ENCODE peak calls at places on chromosomes 6 and 20, in nine cellular contexts. R is uterus; X is WTC11; G is GM13976; W is CD4-positive, alpha-beta T cell; Y is heart right ventricle; C is choroid plexus epithelial cell; Q is GM12865; D is A549. N is an unnamed sample.

GRCh38 chr6:106155219-106155830 is 69.2 kb downstream of the PRDM1 start:
- DNase-seq in W (no peak), G (no peak), D (no peak), X (no peak), R (no peak), Q (no peak), C (no peak), Y (no peak), N (no peak)

GRCh38 chr6:26401389-26401986 is 587 bp upstream of the BTN3A1 start:
- DNase-seq in R (no peak), Q (no peak), D (no peak), C (no peak), X (no peak), Y (no peak), W (no peak), G (no peak), N (no peak)

GRCh38 chr20:46222521-46223007 is 85.7 kb downstream of the CDH22 start:
- DNase-seq in Y (peak), C (peak), W (no peak), G (no peak), Q (no peak), X (peak), R (no peak), D (no peak), N (no peak)

GRCh38 chr6:2706482-2706881 is 44.2 kb downstream of the MYLK4 start:
- DNase-seq in Q (no peak), R (no peak), X (no peak), W (no peak), Y (no peak), D (no peak), G (no peak), C (no peak), N (no peak)

GRCh38 chr20:41249371-41249770 is 68.2 kb downstream of the ZHX3 start:
- DNase-seq in R (peak), Y (peak), W (no peak), C (peak), X (no peak), Q (peak), G (peak), D (no peak), N (peak)

GRCh38 chr6:166757226-166758135 is 130.4 kb upstream of the RPS6KA2 start:
- DNase-seq in C (peak), W (no peak), Y (no peak), X (no peak), R (no peak), D (no peak), Q (no peak), G (no peak), N (peak)

GRCh38 chr6:16544006-16544405 is 217.3 kb downstream of the ATXN1 start:
- DNase-seq in C (peak), D (no peak), X (no peak), W (no peak), R (peak), Q (no peak), G (no peak), Y (peak), N (no peak)

GRCh38 chr20:37936451-37936850 is 33.5 kb downstream of the VSTM2L start:
- DNase-seq in R (no peak), D (no peak), X (no peak), C (no peak), G (no peak), Y (no peak), W (no peak), Q (no peak), N (no peak)

GRCh38 chr20:46438156-46438750 is 31.8 kb upstream of the ELMO2 start:
- DNase-seq in R (no peak), G (peak), Q (peak), Y (peak), C (peak), D (peak), W (no peak), X (no peak), N (peak)

GRCh38 chr6:153096031-153096430 is 35.1 kb downstream of the RGS17 start:
- DNase-seq in D (no peak), G (no peak), Q (no peak), R (no peak), X (no peak), Y (no peak), W (no peak), C (no peak), N (no peak)

GRCh38 chr6:144835322-144835721 is 550.2 kb downstream of the UTRN start:
- DNase-seq in R (no peak), C (no peak), D (no peak), G (no peak), X (no peak), W (no peak), Q (no peak), Y (no peak), N (no peak)

GRCh38 chr6:4291453-4292403 is 156.4 kb upstream of the ECI2 start:
- DNase-seq in Y (no peak), C (peak), W (no peak), X (no peak), G (no peak), R (no peak), D (no peak), Q (no peak), N (no peak)

GRCh38 chr20:19975901-19976300 is 41.3 kb upstream of the NAA20 start:
- DNase-seq in Y (no peak), C (peak), D (peak), X (no peak), W (no peak), Q (no peak), R (no peak), G (no peak), N (peak)

GRCh38 chr20:11776687-11777086 is 141.0 kb upstream of the BTBD3 start:
- DNase-seq in Y (no peak), G (no peak), W (no peak), D (no peak), R (no peak), X (no peak), C (no peak), Q (no peak), N (no peak)

GRCh38 chr6:136534268-136534667 is 16.0 kb downstream of the MAP7 start:
- DNase-seq in G (no peak), X (no peak), Y (no peak), C (no peak), Q (no peak), D (no peak), W (no peak), R (no peak), N (no peak)

GRCh38 chr6:44564906-44565524 is 177.5 kb downstream of the CDC5L start:
- DNase-seq in Q (no peak), W (no peak), X (no peak), Y (no peak), C (no peak), G (no peak), R (no peak), D (no peak), N (no peak)

GRCh38 chr6:71406871-71407860 is 118.6 kb downstream of the OGFRL1 start:
- DNase-seq in G (no peak), R (no peak), C (peak), Y (no peak), D (no peak), Q (no peak), W (no peak), X (peak), N (no peak)

GRCh38 chr6:13923527-13924145 is 1.1 kb upstream of the RNF182 start:
- DNase-seq in X (no peak), D (peak), G (no peak), W (no peak), R (no peak), C (peak), Y (no peak), Q (no peak), N (no peak)

GRCh38 chr6:22432060-22432459 is 135.2 kb upstream of the PRL start:
- DNase-seq in Q (no peak), C (no peak), W (no peak), D (no peak), Y (no peak), X (no peak), R (no peak), G (no peak), N (no peak)

GRCh38 chr6:131130546-131130925 is 4.7 kb upstream of the AKAP7 start:
- DNase-seq in X (no peak), Y (no peak), G (no peak), W (no peak), C (no peak), Q (no peak), D (no peak), R (no peak), N (no peak)

GRCh38 chr6:119426619-119427018 is 77.1 kb upstream of the MAN1A1 start:
- DNase-seq in R (no peak), Q (no peak), G (no peak), Y (no peak), C (no peak), W (no peak), D (no peak), X (no peak), N (no peak)

GRCh38 chr20:22905667-22906066 is 129.4 kb upstream of the SSTR4 start:
- DNase-seq in C (peak), D (no peak), Q (peak), W (no peak), R (no peak), G (peak), Y (peak), X (no peak), N (no peak)

DNA sequence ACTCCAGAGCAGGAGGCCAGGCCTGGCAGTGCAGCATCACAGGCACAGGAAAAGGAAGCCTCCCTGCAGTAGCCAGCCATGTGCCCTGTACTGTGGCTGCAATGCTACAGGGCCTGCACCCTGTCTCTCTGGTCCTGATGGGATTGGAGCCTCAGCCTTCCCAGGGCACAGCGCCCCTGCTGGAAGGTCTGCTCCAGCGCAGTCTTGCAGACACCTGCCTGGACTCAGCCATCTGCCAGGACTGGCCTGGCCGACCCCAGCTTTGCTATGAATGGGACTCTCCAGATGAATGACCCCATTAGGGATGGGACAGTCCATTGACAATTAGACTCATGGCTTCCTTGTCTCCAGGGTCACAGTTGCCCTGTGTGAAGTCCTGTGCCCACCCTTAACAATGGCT is 251.6 kb downstream of the ERMARD start:
- DNase-seq in R (no peak), D (no peak), Q (no peak), X (no peak), C (no peak), Y (no peak), W (no peak), G (no peak), N (no peak)
- TF ChIP-seq CTCF in R (no peak), D (no peak), Q (peak), X (no peak), C (no peak), Y (no peak), W (no peak), G (no peak), N (no peak)

DNA sequence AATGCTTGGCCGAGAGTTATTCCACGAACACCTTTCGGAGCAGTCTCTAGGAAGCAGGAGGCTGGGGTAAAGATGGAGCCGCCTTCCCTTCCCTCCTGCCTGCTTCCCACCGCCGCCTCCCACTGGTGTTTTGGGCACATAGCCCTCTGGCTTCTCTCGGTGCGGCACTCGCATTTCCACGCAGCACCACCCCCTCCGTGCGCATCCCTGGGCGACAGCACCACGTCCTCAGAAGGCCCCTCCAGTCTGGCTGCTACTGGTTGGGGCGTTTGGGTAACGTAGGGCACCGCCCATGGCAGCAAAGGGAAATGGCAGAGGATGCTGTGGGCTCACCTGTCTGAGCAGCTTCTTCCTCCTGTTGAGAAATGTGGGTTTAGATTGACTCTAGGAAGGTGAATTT is 2.4 kb downstream of the COL20A1 start:
- DNase-seq in X (no peak), C (no peak), G (no peak), W (peak), R (no peak), Q (no peak), D (no peak), Y (no peak), N (no peak)
- TF ChIP-seq CTCF in X (no peak), C (peak), G (no peak), W (no peak), R (no peak), Q (no peak), D (peak), Y (no peak), N (peak)

DNA sequence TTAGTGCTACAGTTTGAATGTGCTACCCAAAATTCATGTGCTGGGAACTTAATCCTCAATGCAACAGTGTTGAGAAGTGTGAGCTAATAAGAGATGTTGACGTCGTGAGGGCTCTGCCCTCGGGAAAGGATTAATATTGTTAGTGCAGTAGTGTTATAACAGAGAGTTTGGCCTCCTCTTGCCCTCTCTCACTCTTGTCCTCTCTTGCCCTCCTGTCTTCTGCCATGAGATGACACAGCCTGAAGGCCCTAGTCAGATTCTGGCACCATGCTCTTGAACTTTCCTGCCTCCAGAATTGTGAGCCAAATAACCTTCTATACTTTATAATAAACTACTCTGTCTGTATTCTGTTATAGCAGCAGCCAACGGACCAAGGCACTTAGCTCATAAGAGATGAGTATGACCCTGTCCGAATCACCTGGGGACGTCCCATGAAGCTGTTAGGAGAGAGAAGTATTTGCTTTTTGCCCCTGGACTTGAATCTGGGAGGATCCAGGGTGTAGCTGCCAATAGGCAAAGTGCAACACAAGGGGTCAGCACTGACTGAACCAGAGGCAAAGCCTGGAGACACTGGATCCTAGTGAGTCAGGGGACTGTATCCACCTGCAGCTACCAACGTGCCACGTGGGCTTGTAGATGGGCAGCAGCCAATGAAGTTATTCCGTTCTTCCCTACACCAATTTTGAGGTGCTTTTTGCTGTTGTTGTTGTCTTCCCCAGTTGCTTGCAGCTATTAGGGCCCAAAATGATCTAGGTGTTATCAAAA is 233.7 kb downstream of the THBS2 start:
- DNase-seq in C (no peak), W (no peak), D (no peak), Y (no peak), X (peak), G (no peak), Q (no peak), R (no peak), N (peak)
- TF ChIP-seq CTCF in C (peak), W (no peak), D (no peak), Y (no peak), X (no peak), G (no peak), Q (peak), R (no peak), N (no peak)

GRCh38 chr20:21618697-21619421 is 86.6 kb upstream of the PAX1 start:
- DNase-seq in G (no peak), Y (no peak), X (no peak), W (no peak), C (no peak), D (no peak), R (no peak), Q (peak), N (no peak)

GRCh38 chr20:21609981-21610380 is 95.5 kb upstream of the PAX1 start:
- DNase-seq in W (no peak), Y (no peak), D (no peak), C (no peak), Q (no peak), G (no peak), X (no peak), R (no peak), N (no peak)

GRCh38 chr20:21613512-21613911 is 92.0 kb upstream of the PAX1 start:
- DNase-seq in Y (no peak), W (no peak), R (no peak), G (no peak), X (no peak), D (no peak), Q (no peak), C (no peak), N (no peak)

DNA sequence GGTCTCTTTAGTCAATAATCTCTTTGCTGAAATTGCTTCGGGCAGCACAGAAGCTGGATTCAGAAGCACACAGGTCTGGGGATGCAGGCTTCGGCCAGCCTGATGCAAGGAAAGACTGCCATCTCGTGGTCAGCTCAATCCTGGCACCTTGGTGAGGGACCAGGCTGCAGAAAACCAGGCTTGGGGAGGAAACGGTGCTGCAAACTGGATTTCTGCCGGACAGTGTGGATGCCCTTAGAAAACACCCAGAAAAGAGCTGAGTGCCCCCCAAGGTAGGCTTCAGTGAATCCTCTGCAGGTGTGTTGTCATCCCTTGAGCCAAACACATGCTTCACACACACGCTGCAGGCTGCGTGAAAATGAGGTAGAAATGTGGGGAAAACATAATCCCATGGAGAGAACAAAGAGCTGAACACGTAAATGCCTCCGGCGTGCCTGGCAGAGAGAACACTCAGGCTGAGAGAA is 89.8 kb upstream of the PAX1 start:
- DNase-seq in R (no peak), X (peak), D (peak), G (peak), C (peak), Q (peak), W (peak), Y (peak), N (peak)
- TF ChIP-seq CTCF in R (peak), X (peak), D (peak), G (peak), C (peak), Q (peak), W (peak), Y (peak), N (peak)

DNA sequence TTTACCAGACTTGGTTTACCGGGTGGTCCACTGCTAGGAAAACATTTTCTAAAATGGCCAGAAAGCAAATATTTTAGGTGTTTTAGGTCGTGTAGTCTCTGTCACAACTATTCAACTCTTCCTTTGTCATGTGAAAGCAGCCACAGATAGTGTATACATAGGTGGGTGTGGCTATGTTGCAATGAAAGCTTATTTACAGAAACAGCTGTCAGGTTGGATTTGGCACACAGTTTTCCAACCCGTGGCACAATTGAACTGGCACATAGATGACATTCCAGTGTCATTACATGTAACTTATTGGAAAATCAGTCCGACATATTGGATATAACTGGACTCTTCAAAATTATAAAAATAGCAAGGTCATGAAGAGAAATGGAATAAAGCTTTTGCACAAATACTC is 68.9 kb upstream of the KCNQ5 start:
- DNase-seq in Y (no peak), W (no peak), G (no peak), D (no peak), X (no peak), C (peak), R (no peak), Q (no peak), N (peak)
- TF ChIP-seq CTCF in Y (no peak), W (no peak), G (no peak), D (no peak), X (no peak), C (no peak), R (no peak), Q (no peak), N (no peak)

DNA sequence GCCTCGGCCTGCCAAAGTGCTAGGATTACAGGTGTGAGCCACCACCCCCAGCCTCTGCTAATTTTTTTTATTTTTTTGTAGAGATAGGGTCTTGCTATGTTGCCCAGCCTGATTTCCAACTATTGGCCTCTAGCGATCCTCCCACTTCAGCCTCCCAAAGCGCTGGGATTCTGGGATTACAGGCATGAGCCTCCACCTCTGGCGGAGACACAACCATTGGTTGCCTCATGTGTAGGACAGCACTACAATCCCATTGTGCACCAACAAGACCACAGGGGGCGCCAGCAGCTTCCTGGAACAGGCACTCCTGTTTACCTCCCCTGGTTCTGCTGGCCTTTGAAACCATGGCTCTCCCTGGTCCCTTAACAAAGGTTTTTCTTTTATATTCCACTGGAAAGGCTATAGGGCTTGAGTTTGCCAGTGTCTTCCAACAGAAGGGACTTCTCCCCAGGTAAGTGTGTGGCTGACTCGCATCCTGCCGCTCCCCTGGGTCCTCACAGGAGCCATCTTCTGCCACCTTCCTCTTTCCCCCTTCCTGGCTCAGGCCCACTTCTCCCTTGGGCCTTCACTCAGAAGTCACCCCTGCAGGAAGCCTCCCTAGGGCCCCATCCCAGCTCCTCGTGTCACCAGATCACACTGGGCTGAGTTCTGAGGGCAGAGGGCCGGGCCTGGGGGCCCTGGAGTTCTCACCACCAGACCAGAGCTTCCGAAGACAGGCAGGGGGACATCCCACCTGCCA is 39.2 kb upstream of the TLDC2 start:
- DNase-seq in G (peak), C (peak), D (peak), W (peak), R (peak), Y (peak), Q (peak), X (peak), N (no peak)
- TF ChIP-seq CTCF in G (peak), C (peak), D (peak), W (no peak), R (no peak), Y (no peak), Q (peak), X (peak), N (no peak)

GRCh38 chr6:72616406-72617015 is 5.4 kb upstream of the KCNQ5 start:
- DNase-seq in W (no peak), D (no peak), G (peak), R (no peak), X (no peak), Y (no peak), C (peak), Q (peak), N (no peak)
- TF ChIP-seq CTCF in W (peak), D (peak), G (peak), R (peak), X (no peak), Y (peak), C (peak), Q (peak), N (peak)

GRCh38 chr6:49935387-49935786 is 28.6 kb downstream of the DEFB114 start:
- DNase-seq in W (no peak), Y (no peak), R (no peak), C (no peak), G (no peak), Q (no peak), X (no peak), D (no peak), N (no peak)

GRCh38 chr6:49937017-49937416 is 26.9 kb downstream of the DEFB114 start:
- DNase-seq in X (no peak), R (no peak), G (no peak), W (no peak), D (no peak), Y (no peak), C (no peak), Q (no peak), N (no peak)

GRCh38 chr6:49929340-49929739 is 34.6 kb downstream of the DEFB114 start:
- DNase-seq in G (no peak), D (no peak), W (no peak), Q (no peak), Y (no peak), X (no peak), C (no peak), R (no peak), N (no peak)

GRCh38 chr6:49934770-49935169 is 29.2 kb downstream of the DEFB114 start:
- DNase-seq in W (no peak), R (no peak), D (no peak), X (no peak), Y (no peak), G (no peak), C (no peak), Q (no peak), N (no peak)

GRCh38 chr6:49933526-49933925 is 30.4 kb downstream of the DEFB114 start:
- DNase-seq in G (no peak), Y (no peak), R (no peak), C (no peak), X (no peak), W (no peak), Q (no peak), D (no peak), N (no peak)
- TF ChIP-seq CTCF in G (no peak), Y (no peak), R (no peak), C (no peak), X (no peak), W (no peak), Q (no peak), D (no peak), N (no peak)